ENCODE peak calls at places on chromosome X, in six cellular contexts. B is heart left ventricle, Q is choroid plexus epithelial cell, G is brain pericyte, S is progenitor cell of endocrine pancreas, D is pancreas. O is an unnamed sample.

GRCh38 chrX:1813809-1814208 is 198.9 kb downstream of the ASMT start:
- DNase-seq in D (no peak), G (no peak), S (no peak), B (no peak), Q (no peak), O (no peak)

GRCh38 chrX:65451663-65452062 is 82.9 kb downstream of the LAS1L start:
- DNase-seq in B (no peak), D (peak), G (no peak), S (no peak), Q (peak), O (no peak)

GRCh38 chrX:49291615-49292337 is 11.7 kb upstream of the GAGE10 start:
- DNase-seq in G (no peak), B (no peak), S (peak), D (peak), Q (peak), O (no peak)

GRCh38 chrX:100424012-100424411 is 13.9 kb upstream of the PCDH19 start:
- DNase-seq in Q (peak), G (no peak), B (no peak), S (no peak), D (no peak), O (no peak)

GRCh38 chrX:3268804-3269203 is 77.6 kb downstream of the MXRA5 start:
- DNase-seq in D (no peak), Q (no peak), B (no peak), G (no peak), S (no peak), O (no peak)

GRCh38 chrX:27381419-27381818 is 81.7 kb downstream of the PPP4R3C start:
- DNase-seq in Q (no peak), B (no peak), G (no peak), S (no peak), D (no peak), O (no peak)

GRCh38 chrX:134237363-134237702 is 351 bp downstream of the CCDC160 start:
- DNase-seq in B (no peak), S (no peak), Q (no peak), G (no peak), D (no peak), O (no peak)

GRCh38 chrX:30786374-30786773 is 102.7 kb downstream of the TAB3 start:
- DNase-seq in Q (no peak), G (no peak), S (no peak), D (no peak), B (no peak), O (no peak)

GRCh38 chrX:9605484-9605883 is 140.6 kb downstream of the TBL1X start:
- DNase-seq in G (no peak), B (no peak), D (no peak), S (no peak), Q (no peak), O (no peak)

GRCh38 chrX:131763674-131764073 is 219.8 kb downstream of the OR13H1 start:
- DNase-seq in G (no peak), D (peak), B (peak), Q (no peak), S (no peak), O (no peak)

GRCh38 chrX:72475338-72475737 is 97.3 kb downstream of the HDAC8 start:
- DNase-seq in D (no peak), G (no peak), B (no peak), S (no peak), Q (no peak), O (no peak)

GRCh38 chrX:9786839-9787635 is 808 bp downstream of the SHROOM2 start:
- DNase-seq in Q (no peak), S (no peak), G (no peak), D (peak), B (no peak), O (no peak)

GRCh38 chrX:42237956-42238355 is 314.6 kb upstream of the CASK start:
- DNase-seq in D (no peak), B (no peak), S (no peak), G (no peak), Q (peak), O (no peak)

GRCh38 chrX:154371771-154372300 is 2.6 kb downstream of the FLNA start:
- DNase-seq in B (no peak), Q (no peak), D (no peak), S (no peak), G (no peak), O (no peak)

GRCh38 chrX:143206961-143207360 is 181.2 kb downstream of the SPANXN4 start:
- DNase-seq in S (no peak), Q (no peak), D (no peak), G (no peak), B (no peak), O (no peak)

GRCh38 chrX:48491809-48492208 is 15.8 kb downstream of the FTSJ1 start:
- DNase-seq in D (no peak), Q (no peak), B (no peak), S (no peak), G (no peak), O (no peak)

GRCh38 chrX:63713510-63713909 is 71.5 kb downstream of the ARHGEF9 start:
- DNase-seq in S (no peak), Q (peak), B (peak), D (no peak), G (no peak), O (no peak)

GRCh38 chrX:136577562-136577961 is 45.5 kb downstream of the VGLL1 start:
- DNase-seq in G (no peak), D (peak), Q (peak), B (peak), S (peak), O (peak)

GRCh38 chrX:45980726-45981125 is 564.5 kb downstream of the ZNF674 start:
- DNase-seq in G (no peak), B (no peak), Q (no peak), S (no peak), D (no peak), O (no peak)

GRCh38 chrX:96837808-96838207 is 45.9 kb upstream of the RPA4 start:
- DNase-seq in Q (peak), D (no peak), B (no peak), G (no peak), S (no peak), O (no peak)

GRCh38 chrX:47129879-47130358 is 14.6 kb downstream of the NDUFB11 start:
- DNase-seq in S (no peak), B (no peak), Q (no peak), G (no peak), D (no peak), O (no peak)

GRCh38 chrX:133640161-133641015 is 225.1 kb upstream of the GPC4 start:
- DNase-seq in S (no peak), Q (peak), B (no peak), D (no peak), G (no peak), O (no peak)

GRCh38 chrX:101377542-101377941 is 8.4 kb downstream of the BTK start:
- DNase-seq in Q (no peak), S (no peak), B (no peak), D (no peak), G (no peak), O (no peak)

GRCh38 chrX:30881390-30881789 is 7.7 kb downstream of the TAB3 start:
- DNase-seq in Q (no peak), D (no peak), S (no peak), G (no peak), B (no peak), O (no peak)

GRCh38 chrX:46953137-46953527 is 40.9 kb downstream of the JADE3 start:
- DNase-seq in S (no peak), B (no peak), Q (peak), D (no peak), G (no peak), O (no peak)